ENCODE peak calls at places on chromosome 12, in five cellular contexts. C is stomach, T is astrocyte of the spinal cord, E is adipocyte, I is body of pancreas. K is an unnamed sample.

GRCh38 chr12:74481078-74481477 is 56.6 kb upstream of the ATXN7L3B start:
- DNase-seq in C (no peak), I (no peak), T (no peak), E (no peak), K (no peak)

GRCh38 chr12:67358686-67359374 is 89.7 kb downstream of the CAND1 start:
- DNase-seq in T (peak), C (no peak), E (peak), I (no peak), K (no peak)

GRCh38 chr12:121799175-121799841 is 4.5 kb upstream of the SETD1B start:
- DNase-seq in E (peak), T (peak), C (peak), I (peak), K (peak)

GRCh38 chr12:45730842-45731336 is 1.4 kb downstream of the ARID2 start:
- DNase-seq in E (peak), C (no peak), T (peak), I (no peak), K (no peak)

GRCh38 chr12:13376627-13377373 is 180.3 kb downstream of the EMP1 start:
- DNase-seq in I (no peak), C (peak), E (no peak), T (peak), K (no peak)

GRCh38 chr12:118360785-118361404 is 11.8 kb downstream of the TAOK3 start:
- DNase-seq in E (peak), I (no peak), C (no peak), T (peak), K (no peak)

GRCh38 chr12:66014818-66015217 is 115.7 kb downstream of the LLPH start:
- DNase-seq in C (no peak), I (no peak), T (peak), E (peak), K (peak)

GRCh38 chr12:32548691-32549412 is 130.2 kb upstream of the DNM1L start:
- DNase-seq in C (peak), T (peak), E (peak), I (peak), K (no peak)

GRCh38 chr12:67710582-67710981 is 62.0 kb downstream of the DYRK2 start:
- DNase-seq in T (no peak), I (peak), E (no peak), C (peak), K (peak)

GRCh38 chr12:101567918-101568317 is 26.9 kb upstream of the MYBPC1 start:
- DNase-seq in E (no peak), I (no peak), T (no peak), C (no peak), K (no peak)

GRCh38 chr12:5480953-5481300 is 49.0 kb downstream of the NTF3 start:
- DNase-seq in I (no peak), E (no peak), T (no peak), C (no peak), K (no peak)

GRCh38 chr12:19409376-19409775 is 29.9 kb upstream of the AEBP2 start:
- DNase-seq in T (no peak), E (peak), C (no peak), I (no peak), K (no peak)

GRCh38 chr12:122866950-122867607 is 28.8 kb downstream of the VPS37B start:
- DNase-seq in I (no peak), E (no peak), C (peak), T (no peak), K (no peak)

GRCh38 chr12:33012226-33012625 is 115.6 kb upstream of the PKP2 start:
- DNase-seq in E (no peak), C (no peak), I (no peak), T (no peak), K (no peak)

GRCh38 chr12:108729612-108730336 is 1.5 kb downstream of the CORO1C start:
- DNase-seq in I (no peak), E (peak), T (peak), C (no peak), K (no peak)

GRCh38 chr12:121799842-121800693 is 3.7 kb upstream of the SETD1B start:
- DNase-seq in E (peak), I (peak), C (peak), T (peak), K (peak)

GRCh38 chr12:98238513-98238912 is 276.9 kb upstream of the TMPO start:
- DNase-seq in E (peak), C (no peak), I (no peak), T (peak), K (no peak)

GRCh38 chr12:2154050-2154449 is 101.3 kb downstream of the CACNA1C start:
- DNase-seq in E (peak), I (no peak), T (peak), C (no peak), K (no peak)

GRCh38 chr12:12539411-12539810 is 23.3 kb downstream of the DUSP16 start:
- DNase-seq in T (no peak), I (no peak), E (no peak), C (no peak), K (no peak)

GRCh38 chr12:131509706-131510105 is 201.2 kb upstream of the SFSWAP start:
- DNase-seq in E (no peak), I (no peak), T (no peak), C (no peak), K (no peak)

GRCh38 chr12:10851243-10851858 is 2.1 kb upstream of the PRR4 start:
- DNase-seq in C (no peak), T (no peak), E (no peak), I (no peak), K (no peak)

GRCh38 chr12:47837190-47838171 is 17.8 kb upstream of the HDAC7 start:
- DNase-seq in T (peak), I (peak), E (peak), C (peak), K (peak)

GRCh38 chr12:116210762-116211161 is 66.7 kb downstream of the MED13L start:
- DNase-seq in E (no peak), T (no peak), C (no peak), I (no peak), K (no peak)

GRCh38 chr12:116123511-116124258 is 153.8 kb downstream of the MED13L start:
- DNase-seq in C (no peak), T (peak), I (no peak), E (peak), K (peak)

GRCh38 chr12:85765443-85765842 is 70.8 kb downstream of the RASSF9 start:
- DNase-seq in C (no peak), E (no peak), T (no peak), I (no peak), K (peak)

DNA sequence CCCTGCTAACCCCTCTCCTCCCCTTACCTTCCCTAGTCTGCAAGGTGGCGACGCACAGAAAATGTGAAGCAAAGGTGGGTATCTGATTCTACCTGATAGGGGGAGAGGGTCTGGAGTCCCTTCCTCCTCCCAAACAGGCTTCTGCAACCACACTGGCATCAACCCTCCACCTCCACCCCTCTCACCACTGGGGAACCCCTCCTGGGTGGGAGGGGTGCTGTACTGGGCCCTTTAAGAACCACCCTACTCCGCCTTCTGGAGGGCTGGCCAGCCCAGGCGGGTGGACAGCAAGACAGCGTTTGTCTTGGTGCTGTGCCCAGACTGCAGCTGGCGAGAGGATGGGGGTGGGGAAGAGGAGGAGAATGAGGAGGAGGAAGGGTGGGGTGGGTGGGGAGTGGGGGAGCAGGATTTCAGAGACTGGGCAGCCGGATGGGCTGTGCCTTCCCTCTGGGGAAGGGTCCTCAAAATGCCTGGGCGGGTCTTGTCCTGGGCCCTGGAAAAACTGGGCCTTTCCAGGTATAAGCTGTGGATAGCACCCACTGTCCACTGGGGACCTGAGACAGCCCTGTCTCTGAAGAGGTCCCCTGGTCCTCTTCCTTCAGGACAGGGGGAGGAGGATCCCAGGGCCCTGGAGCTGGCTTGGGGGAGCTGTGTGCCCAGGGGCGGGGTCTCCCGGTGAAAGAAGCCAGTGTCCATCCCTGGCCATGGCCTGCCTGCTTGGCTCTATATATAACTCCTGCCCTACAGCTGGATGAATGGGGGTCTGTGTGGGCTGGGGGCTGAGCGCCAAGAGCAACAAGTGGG is 2.8 kb downstream of the TNS2 start:
- DNase-seq in T (peak), I (peak), E (peak), C (peak), K (no peak)
- H3K4me3 ChIP-seq in T (no peak), I (no peak), E (peak), C (peak), K (peak)

GRCh38 chr12:55726911-55727310 is 1.9 kb downstream of the CD63 start:
- DNase-seq in I (no peak), E (no peak), T (no peak), C (no peak), K (no peak)
- H3K4me3 ChIP-seq in I (no peak), E (peak), T (peak), C (peak), K (peak)

GRCh38 chr12:50924131-50924438 is 28.3 kb upstream of the HIGD1C start:
- DNase-seq in T (no peak), I (no peak), C (no peak), E (no peak), K (no peak)
- H3K4me3 ChIP-seq in T (peak), I (no peak), C (peak), E (peak), K (no peak)

DNA sequence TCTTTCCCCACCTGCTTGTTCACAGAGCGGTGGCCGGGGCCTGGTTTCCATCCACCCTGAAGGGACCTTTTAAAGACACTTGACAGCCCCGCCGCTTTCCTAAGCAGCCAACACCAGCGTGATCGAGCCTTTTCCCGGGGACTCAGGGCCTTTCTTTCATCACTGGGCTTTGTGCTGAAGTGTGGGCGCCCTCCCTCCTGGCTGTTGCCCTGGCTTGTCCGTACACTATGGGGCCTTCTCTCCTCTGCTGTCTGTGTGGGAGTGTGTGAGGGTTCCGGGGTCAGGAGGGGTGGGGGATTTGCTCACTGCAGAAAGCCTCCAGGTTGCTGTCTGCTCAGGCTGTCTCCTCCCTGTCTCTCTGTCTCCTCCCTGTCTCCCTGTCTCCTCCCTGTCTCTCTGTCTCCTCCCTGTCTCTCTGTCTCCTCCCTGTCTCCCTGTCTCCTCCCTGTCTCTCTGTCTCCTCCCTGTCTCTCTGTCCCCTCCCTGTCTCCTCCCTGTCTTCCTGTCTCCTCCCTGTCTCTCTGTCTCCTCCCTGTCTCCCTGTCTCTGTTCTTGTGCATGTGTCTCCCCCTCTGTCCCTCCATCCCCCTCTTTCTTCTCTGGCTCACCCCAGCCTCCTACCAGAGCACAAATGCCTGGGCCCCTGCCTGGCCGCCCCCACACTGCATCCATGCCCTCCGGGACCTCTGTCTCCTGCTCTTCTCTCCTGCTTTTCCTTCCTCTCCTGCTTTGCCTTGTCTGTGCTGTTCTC is 64.7 kb downstream of the CCDC92 start:
- DNase-seq in E (no peak), T (no peak), C (no peak), I (no peak), K (no peak)
- H3K4me3 ChIP-seq in E (no peak), T (no peak), C (no peak), I (no peak), K (no peak)

GRCh38 chr12:79415754-79416435 is 274.9 kb downstream of the PAWR start:
- DNase-seq in E (peak), T (peak), C (peak), I (no peak), K (peak)
- H3K4me3 ChIP-seq in E (no peak), T (no peak), C (no peak), I (no peak), K (no peak)

GRCh38 chr12:128813392-128813791 is 10.4 kb downstream of the SLC15A4 start:
- DNase-seq in T (peak), I (no peak), C (peak), E (no peak), K (no peak)

GRCh38 chr12:128808651-128809050 is 15.1 kb downstream of the SLC15A4 start:
- DNase-seq in T (no peak), I (no peak), C (peak), E (no peak), K (no peak)

GRCh38 chr12:128811806-128812205 is 12.0 kb downstream of the SLC15A4 start:
- DNase-seq in I (no peak), T (no peak), E (no peak), C (no peak), K (no peak)

GRCh38 chr12:128807161-128807724 is 16.5 kb downstream of the SLC15A4 start:
- DNase-seq in I (no peak), T (no peak), C (no peak), E (no peak), K (no peak)

GRCh38 chr12:128810182-128811127 is 13.3 kb downstream of the SLC15A4 start:
- DNase-seq in E (no peak), I (no peak), C (peak), T (no peak), K (no peak)
- H3K4me3 ChIP-seq in E (peak), I (no peak), C (no peak), T (no peak), K (no peak)

GRCh38 chr12:27549231-27549800 is 25.3 kb downstream of the PPFIBP1 start:
- DNase-seq in C (no peak), I (no peak), T (peak), E (peak), K (peak)
- H3K4me3 ChIP-seq in C (no peak), I (no peak), T (no peak), E (peak), K (peak)

GRCh38 chr12:57606399-57606798 is 1.8 kb downstream of the DTX3 start:
- DNase-seq in E (no peak), C (no peak), I (no peak), T (no peak), K (no peak)

GRCh38 chr12:57606821-57607220 is 2.2 kb downstream of the DTX3 start:
- DNase-seq in I (no peak), E (no peak), C (no peak), T (no peak), K (no peak)

GRCh38 chr12:57605308-57606015 is 838 bp downstream of the DTX3 start:
- DNase-seq in C (no peak), I (no peak), T (no peak), E (no peak), K (no peak)

GRCh38 chr12:57604454-57605307 is at the start of gene DTX3:
- DNase-seq in E (peak), C (no peak), T (peak), I (peak), K (peak)

GRCh38 chr12:57606016-57606311 is 1.3 kb downstream of the DTX3 start:
- DNase-seq in C (no peak), I (no peak), T (no peak), E (no peak), K (no peak)
- H3K4me3 ChIP-seq in C (peak), I (no peak), T (no peak), E (no peak), K (no peak)

GRCh38 chr12:25436206-25436912 is 116.7 kb downstream of the LMNTD1 start:
- DNase-seq in T (peak), C (no peak), E (peak), I (peak), K (peak)
- H3K4me3 ChIP-seq in T (peak), C (peak), E (peak), I (no peak), K (peak)

DNA sequence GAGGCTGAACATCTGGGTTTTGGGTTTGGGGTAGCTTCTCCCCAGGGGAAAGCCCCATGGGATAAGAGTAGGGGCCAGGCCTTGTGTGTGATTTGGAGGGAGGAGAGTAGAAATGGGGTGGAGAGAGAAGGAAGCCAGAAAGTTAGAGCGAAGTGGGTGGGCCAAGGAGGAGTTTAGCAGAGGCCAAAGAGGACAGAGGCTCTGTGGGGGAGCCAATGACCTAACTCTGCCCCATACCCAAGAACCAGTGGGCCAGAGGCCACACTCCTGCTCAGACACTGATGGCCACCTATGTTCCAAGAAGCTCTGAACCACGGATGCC is 9.3 kb downstream of the ZNF385A start:
- DNase-seq in C (no peak), T (no peak), E (no peak), I (no peak), K (no peak)
- H3K4me3 ChIP-seq in C (no peak), T (no peak), E (no peak), I (no peak), K (no peak)

K was measured in A549.